ENCODE peak calls at places on chromosomes 3 and 15, in six cellular contexts. K is AG04449, H is pancreas, E is fibroblast of pulmonary artery, N is right atrium auricular region, O is breast epithelium. A is an unnamed sample.

GRCh38 chr3:155745795-155746550 is 1.1 kb upstream of the PLCH1 start:
- DNase-seq in K (no peak), H (peak), E (no peak), N (no peak), O (no peak), A (peak)

GRCh38 chr3:118526758-118527526 is 507.7 kb downstream of the IGSF11 start:
- DNase-seq in K (no peak), H (no peak), E (no peak), N (no peak), O (no peak), A (no peak)

GRCh38 chr15:99016680-99017321 is 9.2 kb upstream of the PGPEP1L start:
- DNase-seq in K (peak), H (no peak), E (no peak), N (no peak), O (no peak), A (peak)

GRCh38 chr3:57952208-57952631 is 56.0 kb upstream of the FLNB start:
- DNase-seq in K (peak), H (no peak), E (peak), N (peak), O (peak), A (peak)

GRCh38 chr3:51711352-51712019 is 4.6 kb downstream of the GRM2 start:
- DNase-seq in K (no peak), H (no peak), E (no peak), N (no peak), O (no peak), A (no peak)

GRCh38 chr3:30511524-30512278 is 94.7 kb upstream of the TGFBR2 start:
- DNase-seq in K (peak), H (no peak), E (peak), N (no peak), O (peak), A (no peak)

GRCh38 chr3:45575491-45575923 is 19.0 kb upstream of the LIMD1 start:
- DNase-seq in K (no peak), H (no peak), E (peak), N (no peak), O (no peak), A (no peak)

GRCh38 chr3:111735271-111735758 is 123.8 kb upstream of the PHLDB2 start:
- DNase-seq in K (peak), H (no peak), E (peak), N (no peak), O (no peak), A (no peak)

GRCh38 chr3:100869787-100870186 is 123.4 kb downstream of the ABI3BP start:
- DNase-seq in K (peak), H (no peak), E (peak), N (no peak), O (no peak), A (no peak)

GRCh38 chr3:5126586-5126985 is 4.5 kb downstream of the ARL8B start:
- DNase-seq in K (no peak), H (no peak), E (peak), N (no peak), O (no peak), A (no peak)

DNA sequence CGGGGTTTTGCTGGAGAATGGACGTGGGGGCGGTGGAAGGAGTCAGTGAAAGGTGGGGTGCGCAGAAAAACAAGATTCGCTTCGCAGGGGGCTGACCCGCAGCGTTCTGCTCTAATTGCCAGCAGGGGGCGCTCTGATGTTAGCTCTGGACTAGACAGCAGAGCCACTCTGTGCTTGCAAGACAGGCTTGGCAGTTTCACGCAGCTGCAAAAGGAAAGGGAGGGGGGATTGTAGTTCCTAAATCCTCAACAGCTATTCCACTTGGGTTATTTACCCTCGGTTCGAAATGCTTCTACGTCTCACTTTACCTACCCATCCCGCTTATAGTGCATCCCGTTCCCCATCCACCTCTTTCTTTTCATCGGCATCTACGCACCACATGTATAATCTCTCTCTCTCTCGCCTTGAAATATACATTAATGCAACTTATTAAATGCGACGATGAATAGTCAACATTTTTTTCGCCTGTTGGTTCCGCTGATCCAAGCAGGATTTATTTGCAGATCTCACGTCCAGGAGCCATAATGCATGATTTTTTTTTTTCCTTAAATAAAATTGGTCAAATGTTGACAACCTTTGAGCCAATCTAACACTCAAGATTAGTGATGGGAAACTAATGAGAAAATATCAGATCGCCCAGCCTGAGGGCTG is 216.5 kb downstream of the MEIS2 start:
- DNase-seq in K (peak), H (peak), E (peak), N (peak), O (peak), A (peak)
- H3K4me3 ChIP-seq in K (peak), H (no peak), E (peak), N (peak), O (peak), A (no peak)

GRCh38 chr3:147358144-147358992 is 48.0 kb downstream of the ZIC4 start:
- DNase-seq in K (no peak), H (no peak), E (no peak), N (no peak), O (no peak), A (no peak)
- H3K4me3 ChIP-seq in K (no peak), H (no peak), E (no peak), N (no peak), O (no peak), A (no peak)

DNA sequence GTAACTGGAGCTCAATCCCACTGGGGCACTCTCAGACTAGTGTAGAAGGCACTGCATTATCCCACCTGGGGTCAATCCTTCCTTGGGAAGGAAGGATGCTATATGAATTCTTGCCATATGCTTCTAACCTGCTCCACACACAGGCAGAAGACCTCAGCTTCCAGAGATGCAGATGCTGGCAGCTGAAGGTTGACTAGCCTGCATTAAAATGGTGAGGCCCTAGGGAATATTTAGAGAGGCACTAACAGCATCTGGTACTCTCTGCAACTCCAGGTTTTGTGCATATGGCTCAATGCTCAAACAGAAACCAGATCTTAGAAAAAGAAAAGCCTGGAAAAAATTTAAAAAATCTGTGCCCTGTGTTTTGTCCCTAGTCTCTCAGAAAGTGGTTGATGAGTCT is 56.0 kb upstream of the MYRIP start:
- DNase-seq in K (no peak), H (no peak), E (no peak), N (no peak), O (no peak), A (no peak)
- H3K4me3 ChIP-seq in K (no peak), H (no peak), E (no peak), N (no peak), O (no peak), A (no peak)

GRCh38 chr3:52894756-52895155 is 2.6 kb downstream of the STIMATE start:
- DNase-seq in K (no peak), H (no peak), E (no peak), N (no peak), O (no peak), A (peak)
- H3K4me3 ChIP-seq in K (no peak), H (no peak), E (no peak), N (no peak), O (no peak), A (no peak)